ENCODE peak calls at places on chromosomes 4 and X, in four cellular contexts. One of them, this sample, is unnamed.

GRCh38 chrX:100413231-100413630 is 3.2 kb upstream of the PCDH19 start:
- DNase-seq in K562: peak
- DNase-seq in GM12878: peak
- DNase-seq in HepG2: peak
- DNase-seq in this sample: peak

GRCh38 chrX:21948897-21949578 is 8.5 kb downstream of the SMS start:
- DNase-seq in HepG2: no peak
- DNase-seq in GM12878: no peak
- DNase-seq in K562: no peak
- DNase-seq in this sample: no peak

GRCh38 chrX:78514852-78515251 is 144.3 kb downstream of the RTL3 start:
- DNase-seq in GM12878: no peak
- DNase-seq in K562: no peak
- DNase-seq in HepG2: no peak
- DNase-seq in this sample: no peak

GRCh38 chrX:8748855-8749254 is 16.9 kb upstream of the ANOS1 start:
- DNase-seq in GM12878: no peak
- DNase-seq in K562: peak
- DNase-seq in HepG2: no peak
- DNase-seq in this sample: peak

GRCh38 chr4:127045872-127046271 is 586.9 kb upstream of the INTU start:
- DNase-seq in HepG2: no peak
- DNase-seq in K562: no peak
- DNase-seq in GM12878: no peak
- DNase-seq in this sample: no peak

GRCh38 chr4:146049802-146050201 is 111.2 kb upstream of the ZNF827 start:
- DNase-seq in HepG2: no peak
- DNase-seq in GM12878: peak
- DNase-seq in K562: no peak
- DNase-seq in this sample: no peak

GRCh38 chr4:89152972-89153371 is 41.6 kb downstream of the TIGD2 start:
- DNase-seq in GM12878: no peak
- DNase-seq in K562: no peak
- DNase-seq in HepG2: no peak
- DNase-seq in this sample: peak

GRCh38 chr4:164748375-164748774 is 5.6 kb upstream of the SMIM31 start:
- DNase-seq in HepG2: peak
- DNase-seq in K562: no peak
- DNase-seq in GM12878: no peak
- DNase-seq in this sample: no peak

GRCh38 chrX:75151828-75152592 is 4.1 kb downstream of the ABCB7 start:
- DNase-seq in HepG2: no peak
- DNase-seq in GM12878: no peak
- DNase-seq in K562: no peak
- DNase-seq in this sample: no peak

GRCh38 chr4:153468587-153468986 is 2.4 kb downstream of the TMEM131L start:
- DNase-seq in GM12878: peak
- DNase-seq in HepG2: no peak
- DNase-seq in K562: no peak
- DNase-seq in this sample: no peak

GRCh38 chr4:111943796-111944203 is 201.5 kb upstream of the FAM241A start:
- DNase-seq in GM12878: no peak
- DNase-seq in K562: peak
- DNase-seq in HepG2: peak
- DNase-seq in this sample: peak

GRCh38 chrX:22296871-22297270 is 24.2 kb downstream of the CBLL2 start:
- DNase-seq in HepG2: no peak
- DNase-seq in GM12878: no peak
- DNase-seq in K562: no peak
- DNase-seq in this sample: no peak

GRCh38 chr4:31366041-31366440 is 645.9 kb downstream of the PCDH7 start:
- DNase-seq in HepG2: no peak
- DNase-seq in GM12878: no peak
- DNase-seq in K562: no peak
- DNase-seq in this sample: no peak

GRCh38 chr4:159248383-159249178 is 145.7 kb downstream of the RAPGEF2 start:
- DNase-seq in HepG2: peak
- DNase-seq in K562: no peak
- DNase-seq in GM12878: no peak
- DNase-seq in this sample: peak

GRCh38 chr4:73381214-73381613 is 22.9 kb upstream of the ALB start:
- DNase-seq in K562: no peak
- DNase-seq in GM12878: no peak
- DNase-seq in HepG2: no peak
- DNase-seq in this sample: no peak

GRCh38 chrX:87813566-87813965 is 296.0 kb downstream of the KLHL4 start:
- DNase-seq in K562: no peak
- DNase-seq in GM12878: no peak
- DNase-seq in HepG2: no peak
- DNase-seq in this sample: no peak

GRCh38 chr4:137531951-137532868 is at the start of gene PCDH18:
- DNase-seq in K562: no peak
- DNase-seq in HepG2: no peak
- DNase-seq in GM12878: peak
- DNase-seq in this sample: peak

GRCh38 chr4:88818650-88819470 is 121.2 kb upstream of the NAP1L5 start:
- DNase-seq in K562: peak
- DNase-seq in GM12878: peak
- DNase-seq in HepG2: peak
- DNase-seq in this sample: peak

GRCh38 chrX:31112226-31112999 is 40.6 kb upstream of the FTHL17 start:
- DNase-seq in K562: no peak
- DNase-seq in GM12878: no peak
- DNase-seq in HepG2: no peak
- DNase-seq in this sample: no peak

GRCh38 chrX:30065226-30065625 is 150.1 kb upstream of the MAGEB2 start:
- DNase-seq in K562: no peak
- DNase-seq in GM12878: no peak
- DNase-seq in HepG2: no peak
- DNase-seq in this sample: no peak

GRCh38 chr4:27087306-27088045 is 226.8 kb downstream of the STIM2 start:
- DNase-seq in HepG2: no peak
- DNase-seq in GM12878: no peak
- DNase-seq in K562: no peak
- DNase-seq in this sample: no peak

GRCh38 chr4:10066704-10067651 is 45.7 kb upstream of the SLC2A9 start:
- DNase-seq in K562: no peak
- DNase-seq in HepG2: no peak
- DNase-seq in GM12878: no peak
- DNase-seq in this sample: no peak

GRCh38 chrX:133290076-133290475 is 71.9 kb upstream of the TFDP3 start:
- DNase-seq in GM12878: no peak
- DNase-seq in HepG2: no peak
- DNase-seq in K562: no peak
- DNase-seq in this sample: no peak
- TF ChIP-seq BHLHE40 in GM12878: no peak
- TF ChIP-seq BHLHE40 in HepG2: no peak
- TF ChIP-seq BHLHE40 in K562: no peak
- TF ChIP-seq BHLHE40 in this sample: no peak

GRCh38 chr4:78551420-78552351 is at the start of gene ANXA3:
- DNase-seq in HepG2: no peak
- DNase-seq in K562: peak
- DNase-seq in GM12878: no peak
- DNase-seq in this sample: peak
- TF ChIP-seq TARDBP in HepG2: peak
- TF ChIP-seq TARDBP in K562: no peak
- TF ChIP-seq TARDBP in GM12878: no peak
- TF ChIP-seq TARDBP in this sample: no peak

GRCh38 chr4:7506119-7506518 is 71.4 kb upstream of the PSAPL1 start:
- DNase-seq in GM12878: no peak
- DNase-seq in HepG2: no peak
- DNase-seq in K562: no peak
- DNase-seq in this sample: no peak
- TF ChIP-seq BHLHE40 in GM12878: no peak
- TF ChIP-seq BHLHE40 in HepG2: no peak
- TF ChIP-seq BHLHE40 in K562: no peak
- TF ChIP-seq BHLHE40 in this sample: no peak

GRCh38 chr4:59060895-59061294 is 1950.7 kb upstream of the IGFBP7 start:
- DNase-seq in HepG2: no peak
- DNase-seq in GM12878: no peak
- DNase-seq in K562: no peak
- DNase-seq in this sample: no peak
- TF ChIP-seq TARDBP in HepG2: no peak
- TF ChIP-seq TARDBP in GM12878: no peak
- TF ChIP-seq TARDBP in K562: no peak
- TF ChIP-seq TARDBP in this sample: no peak

GRCh38 chr4:163515198-163515597 is 20.7 kb downstream of the TMA16 start:
- DNase-seq in HepG2: no peak
- DNase-seq in K562: no peak
- DNase-seq in GM12878: no peak
- DNase-seq in this sample: no peak
- TF ChIP-seq BHLHE40 in HepG2: no peak
- TF ChIP-seq BHLHE40 in K562: no peak
- TF ChIP-seq BHLHE40 in GM12878: no peak
- TF ChIP-seq BHLHE40 in this sample: no peak

GRCh38 chr4:25694466-25694865 is 38.8 kb downstream of the SLC34A2 start:
- DNase-seq in HepG2: no peak
- DNase-seq in K562: no peak
- DNase-seq in GM12878: no peak
- DNase-seq in this sample: no peak
- TF ChIP-seq TARDBP in HepG2: no peak
- TF ChIP-seq TARDBP in K562: no peak
- TF ChIP-seq TARDBP in GM12878: no peak
- TF ChIP-seq TARDBP in this sample: no peak